ENCODE peak calls at places on chromosomes 11 and 22, in nine cellular contexts. P is ecto neural progenitor cell; G is effector memory CD4-positive, alpha-beta T cell; T is activated CD4-positive, CD25-positive, alpha-beta regulatory T cell; Z is GM03348; B is T47D; S is HT-29; Q is naive thymus-derived CD8-positive, alpha-beta T cell; H is activated CD8-positive, alpha-beta memory T cell treated with anti-CD3 and anti-CD28 coated beads, Interleukin-2, amount 50 U/mL, for 4 hours. L is an unnamed sample.

GRCh38 chr11:76131142-76131541 is 75.2 kb downstream of the WNT11 start:
- DNase-seq in P (no peak), G (no peak), T (no peak), Z (no peak), B (no peak), S (no peak), Q (no peak), H (no peak), L (no peak)

GRCh38 chr11:62004473-62004872 is 37.0 kb upstream of the FTH1 start:
- DNase-seq in P (no peak), G (no peak), T (no peak), Z (peak; percentile 75), B (no peak), S (no peak), Q (no peak), H (no peak), L (no peak)

GRCh38 chr11:62999649-63000048 is 14.9 kb upstream of the SLC22A6 start:
- DNase-seq in P (no peak), G (no peak), T (no peak), Z (no peak), B (no peak), S (no peak), Q (no peak), H (no peak), L (no peak)

GRCh38 chr11:9357041-9357440 is 27.4 kb upstream of the IPO7 start:
- DNase-seq in P (no peak), G (no peak), T (no peak), Z (no peak), B (no peak), S (no peak), Q (no peak), H (no peak), L (no peak)

GRCh38 chr22:38762607-38763006 is 6.8 kb upstream of the SUN2 start:
- DNase-seq in P (no peak), G (no peak), T (no peak), Z (no peak), B (no peak), S (no peak), Q (no peak), H (no peak), L (no peak)

GRCh38 chr11:70299636-70300035 is 29.1 kb downstream of the PPFIA1 start:
- DNase-seq in P (no peak), G (no peak), T (no peak), Z (no peak), B (no peak), S (no peak), Q (no peak), H (no peak), L (no peak)

GRCh38 chr11:64180871-64181270 is 5.1 kb upstream of the STIP1 start:
- DNase-seq in P (no peak), G (no peak), T (no peak), Z (no peak), B (no peak), S (no peak), Q (no peak), H (no peak), L (no peak)

GRCh38 chr22:31022516-31022915 is 53.5 kb downstream of the TUG1 start:
- DNase-seq in P (no peak), G (no peak), T (no peak), Z (no peak), B (no peak), S (no peak), Q (no peak), H (no peak), L (no peak)

GRCh38 chr11:44604171-44604581 is 38.7 kb downstream of the CD82 start:
- DNase-seq in P (no peak), G (no peak), T (no peak), Z (no peak), B (no peak), S (no peak), Q (no peak), H (no peak), L (no peak)

GRCh38 chr22:40175571-40176105 is 2.1 kb upstream of the TNRC6B start:
- DNase-seq in P (no peak), G (no peak), T (no peak), Z (no peak), B (no peak), S (no peak), Q (no peak), H (no peak), L (no peak)

GRCh38 chr22:43341565-43341964 is 1.6 kb downstream of the SCUBE1 start:
- DNase-seq in P (no peak), G (no peak), T (no peak), Z (no peak), B (no peak), S (no peak), Q (no peak), H (no peak), L (no peak)

GRCh38 chr11:32259641-32260081 is 168.8 kb downstream of the RCN1 start:
- DNase-seq in P (no peak), G (no peak), T (no peak), Z (no peak), B (no peak), S (no peak), Q (no peak), H (no peak), L (no peak)

GRCh38 chr11:47378836-47379170 is 456 bp upstream of the SPI1 start:
- DNase-seq in P (no peak), G (no peak), T (no peak), Z (no peak), B (no peak), S (no peak), Q (no peak), H (no peak), L (no peak)

GRCh38 chr11:68872216-68873003 is 30.7 kb upstream of the CPT1A start:
- DNase-seq in P (no peak), G (no peak), T (no peak), Z (no peak), B (no peak), S (no peak), Q (no peak), H (no peak), L (no peak)

GRCh38 chr11:11798586-11799438 is 43.0 kb upstream of the USP47 start:
- DNase-seq in P (peak; percentile 64), G (peak; percentile 57), T (peak; percentile 33), Z (peak; percentile 82), B (peak; percentile 30), S (peak; percentile 92), Q (peak; percentile 73), H (peak; percentile 88), L (no peak)

GRCh38 chr22:25848954-25849353 is 107.0 kb downstream of the MYO18B start:
- DNase-seq in P (peak; percentile 12), G (no peak), T (no peak), Z (no peak), B (no peak), S (no peak), Q (no peak), H (no peak), L (no peak)

GRCh38 chr22:23278883-23279675 is 98.8 kb downstream of the BCR start:
- DNase-seq in P (no peak), G (peak; percentile 17), T (no peak), Z (peak; percentile 35), B (peak; percentile 39), S (peak; percentile 79), Q (peak; percentile 41), H (no peak), L (no peak)

GRCh38 chr11:57499413-57499982 is 16.0 kb downstream of the SLC43A1 start:
- DNase-seq in P (peak; percentile 97), G (no peak), T (no peak), Z (peak; percentile 99), B (peak; percentile 96), S (peak; percentile 95), Q (no peak), H (peak; percentile 22), L (peak; percentile 93)

GRCh38 chr22:25193548-25193947 is 6.1 kb upstream of the CRYBB3 start:
- DNase-seq in P (no peak), G (no peak), T (no peak), Z (no peak), B (no peak), S (no peak), Q (no peak), H (no peak), L (no peak)

GRCh38 chr11:46949297-46949696 is 12.7 kb downstream of the CSTPP1 start:
- DNase-seq in P (no peak), G (no peak), T (no peak), Z (no peak), B (no peak), S (no peak), Q (no peak), H (no peak), L (no peak)

GRCh38 chr11:43072096-43072495 is 239.7 kb upstream of the API5 start:
- DNase-seq in P (no peak), G (no peak), T (no peak), Z (no peak), B (no peak), S (no peak), Q (no peak), H (no peak), L (no peak)

GRCh38 chr11:128800871-128801417 is 66.2 kb downstream of the KCNJ1 start:
- DNase-seq in P (no peak), G (no peak), T (no peak), Z (no peak), B (no peak), S (no peak), Q (no peak), H (no peak), L (no peak)

GRCh38 chr22:19823638-19824196 is 31.0 kb downstream of the GNB1L start:
- DNase-seq in P (peak; percentile 45), G (no peak), T (no peak), Z (no peak), B (peak; percentile 49), S (peak; percentile 50), Q (no peak), H (peak; percentile 2), L (peak; percentile 62)

GRCh38 chr22:31055322-31056159 is 25.6 kb upstream of the SMTN start:
- DNase-seq in P (peak; percentile 60), G (no peak), T (no peak), Z (peak; percentile 90), B (peak; percentile 58), S (peak; percentile 83), Q (no peak), H (no peak), L (peak; percentile 78)

GRCh38 chr11:116173506-116173905 is 599.3 kb downstream of the BUD13 start:
- DNase-seq in P (peak; percentile 33), G (no peak), T (no peak), Z (no peak), B (no peak), S (no peak), Q (no peak), H (no peak), L (no peak)

GRCh38 chr11:46845440-46845739 is 690 bp downstream of the CKAP5 start:
- DNase-seq in P (no peak), G (no peak), T (no peak), Z (peak; percentile 23), B (no peak), S (no peak), Q (no peak), H (no peak), L (no peak)

GRCh38 chr22:20203142-20204099 is 52.6 kb upstream of the CCDC188 start:
- DNase-seq in P (peak; percentile 82), G (no peak), T (no peak), Z (peak; percentile 55), B (no peak), S (peak; percentile 94), Q (no peak), H (no peak), L (no peak)

GRCh38 chr11:107247189-107247588 is 210.4 kb downstream of the CWF19L2 start:
- DNase-seq in P (no peak), G (no peak), T (no peak), Z (no peak), B (no peak), S (no peak), Q (no peak), H (no peak), L (no peak)

GRCh38 chr22:16956290-16956689 is 51.7 kb downstream of the GAB4 start:
- DNase-seq in P (no peak), G (no peak), T (no peak), Z (no peak), B (no peak), S (no peak), Q (no peak), H (no peak), L (no peak)

GRCh38 chr22:50733521-50734342 is 4.3 kb upstream of the ACR start:
- DNase-seq in P (no peak), G (no peak), T (no peak), Z (peak; percentile 69), B (no peak), S (no peak), Q (no peak), H (peak; percentile 4), L (peak; percentile 65)